ENCODE peak calls at places on chromosome 17, in nine cellular contexts. I is K562, O is gastrocnemius medialis, S is right lobe of liver, K is uterus, Y is adrenal gland, B is H54, J is A549, H is body of pancreas. N is an unnamed sample.

GRCh38 chr17:36993227-36993626 is 44.5 kb downstream of the AATF start:
- DNase-seq in I (no peak), H (no peak), J (no peak), K (no peak), B (no peak), S (no peak), Y (no peak), O (no peak), N (no peak)

GRCh38 chr17:27525316-27525715 is 69.1 kb downstream of the KSR1 start:
- DNase-seq in B (no peak), S (no peak), Y (no peak), H (no peak), K (no peak), I (no peak), J (no peak), O (no peak), N (no peak)

GRCh38 chr17:7405882-7406825 is 1.5 kb upstream of the NLGN2 start:
- DNase-seq in K (no peak), I (no peak), H (no peak), Y (no peak), S (no peak), B (no peak), O (no peak), J (no peak), N (no peak)

GRCh38 chr17:4161560-4162221 is 18.7 kb downstream of the CYB5D2 start:
- DNase-seq in O (no peak), S (no peak), I (peak; percentile 37), J (no peak), B (peak; percentile 33), H (no peak), K (no peak), Y (no peak), N (peak; percentile 45)

GRCh38 chr17:51305182-51305581 is 44.8 kb downstream of the UTP18 start:
- DNase-seq in K (no peak), O (no peak), Y (no peak), I (no peak), B (no peak), J (no peak), H (no peak), S (no peak), N (no peak)

GRCh38 chr17:29977836-29978235 is 36.4 kb downstream of the EFCAB5 start:
- DNase-seq in Y (no peak), B (no peak), O (no peak), H (no peak), I (no peak), K (no peak), J (peak; percentile 51), S (no peak), N (no peak)

GRCh38 chr17:35245196-35245486 is 2.3 kb downstream of the SLFN5 start:
- DNase-seq in O (no peak), K (no peak), I (no peak), B (peak; percentile 32), S (no peak), J (peak; percentile 75), Y (no peak), H (no peak), N (peak; percentile 19)

GRCh38 chr17:64296246-64296645 is 33.2 kb upstream of the TEX2 start:
- DNase-seq in B (no peak), I (no peak), H (no peak), Y (no peak), S (no peak), O (no peak), J (no peak), K (no peak), N (no peak)

GRCh38 chr17:596763-597644 is 117.6 kb downstream of the VPS53 start:
- DNase-seq in S (no peak), K (no peak), H (no peak), O (no peak), I (peak; percentile 36), B (peak; percentile 79), J (peak; percentile 29), Y (no peak), N (peak; percentile 88)

DNA sequence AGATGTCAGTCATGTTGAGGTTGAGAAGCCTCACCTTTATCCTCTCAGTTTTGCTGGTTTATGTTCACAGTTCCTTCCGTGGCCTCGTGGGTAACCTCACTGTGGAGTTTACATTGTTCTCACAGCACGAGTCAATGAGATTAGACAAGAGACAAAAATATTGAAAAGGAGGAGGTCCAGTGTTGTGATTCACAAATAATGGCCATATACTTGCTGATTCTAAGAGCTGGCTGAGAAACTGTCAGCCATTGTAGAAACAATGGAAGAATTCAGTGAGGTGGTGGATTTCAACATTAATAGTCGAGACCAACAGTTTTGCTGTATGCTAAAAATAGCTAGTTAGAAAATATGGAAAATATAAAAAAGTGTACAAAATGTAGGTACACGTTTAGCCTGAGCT is 176.4 kb upstream of the WSCD1 start:
- DNase-seq in Y (no peak), O (no peak), S (no peak), K (no peak), B (no peak), J (no peak), I (no peak), H (no peak), N (no peak)
- TF ChIP-seq POLR2A in Y (no peak), O (no peak), S (no peak), K (no peak), B (no peak), J (no peak), I (no peak), H (no peak), N (no peak)

DNA sequence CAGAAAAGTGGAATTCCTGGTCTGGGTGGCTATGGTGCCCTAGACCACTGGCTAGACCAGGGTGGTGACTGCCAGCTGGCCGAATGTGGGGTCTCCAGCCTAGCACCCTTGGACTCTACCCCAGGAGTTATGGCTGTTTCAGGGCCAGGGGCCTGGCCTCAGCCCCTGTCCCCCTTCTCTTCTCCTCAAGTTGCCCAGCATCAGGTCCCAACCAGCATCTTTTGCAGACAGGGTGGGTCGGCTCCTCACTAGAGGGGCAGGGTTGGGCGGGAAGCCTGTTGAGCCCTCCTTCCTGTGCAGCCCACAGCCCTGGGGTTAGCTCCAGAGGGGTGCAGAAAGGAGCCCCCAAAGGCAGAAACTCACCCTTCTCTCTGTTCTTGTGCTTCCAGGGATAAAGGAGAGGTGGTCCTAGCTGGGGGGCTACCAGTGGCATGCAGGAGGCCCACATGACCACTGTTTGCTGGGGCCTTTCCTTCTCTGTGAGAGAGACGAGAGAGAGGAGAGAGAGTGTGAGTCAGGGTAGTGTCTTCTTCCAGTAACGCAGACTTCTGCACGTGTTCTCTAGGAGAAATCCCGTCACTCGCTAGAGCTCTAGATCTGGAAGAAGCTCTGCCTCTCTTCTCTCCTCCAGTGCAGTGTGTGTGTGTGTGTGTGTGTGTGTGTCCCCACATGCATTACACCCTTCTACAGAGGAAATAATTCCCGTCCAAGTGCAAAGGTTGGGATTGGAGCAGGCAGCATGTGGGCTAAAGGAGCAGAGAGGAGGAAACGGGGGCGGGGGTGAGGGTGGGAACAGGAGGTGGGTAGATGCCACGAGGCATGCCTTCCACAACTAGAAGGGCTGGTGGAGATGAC is 209.4 kb downstream of the SEC14L1 start:
- DNase-seq in S (no peak), J (no peak), I (no peak), K (peak; percentile 16), O (no peak), Y (peak; percentile 64), B (no peak), H (no peak), N (no peak)
- TF ChIP-seq POLR2A in S (no peak), J (no peak), I (no peak), K (no peak), O (no peak), Y (peak; percentile 66), B (no peak), H (no peak), N (no peak)

DNA sequence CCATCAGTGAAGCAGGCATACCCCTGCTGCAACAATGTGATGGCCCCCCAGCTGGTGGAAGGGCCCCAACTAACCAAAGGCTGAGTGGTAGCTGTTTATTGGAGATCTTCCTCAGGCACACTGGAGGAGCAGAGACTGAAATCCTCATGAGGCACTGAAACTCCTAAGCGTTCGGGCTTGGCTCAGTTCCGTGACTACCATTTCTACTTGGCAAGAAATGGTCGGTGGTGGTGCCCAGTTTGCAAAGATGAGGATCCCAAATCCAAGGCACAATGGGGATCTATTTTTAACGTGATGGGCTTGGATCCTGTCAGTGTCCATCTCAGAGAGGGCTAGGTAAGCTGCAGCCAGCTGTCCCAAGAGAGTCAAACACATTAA is 82.8 kb downstream of the TNFRSF13B start:
- DNase-seq in O (no peak), Y (no peak), B (no peak), J (no peak), I (no peak), H (no peak), K (no peak), S (no peak), N (no peak)
- TF ChIP-seq POLR2A in O (no peak), Y (no peak), B (no peak), J (no peak), I (no peak), H (no peak), K (no peak), S (no peak), N (no peak)

GRCh38 chr17:44351961-44352921 is 7.1 kb downstream of the GRN start:
- DNase-seq in K (peak; percentile 20), S (no peak), I (no peak), H (no peak), B (no peak), Y (no peak), O (no peak), J (no peak), N (no peak)
- TF ChIP-seq POLR2A in K (no peak), S (no peak), I (no peak), H (no peak), B (no peak), Y (no peak), O (no peak), J (no peak), N (no peak)

DNA sequence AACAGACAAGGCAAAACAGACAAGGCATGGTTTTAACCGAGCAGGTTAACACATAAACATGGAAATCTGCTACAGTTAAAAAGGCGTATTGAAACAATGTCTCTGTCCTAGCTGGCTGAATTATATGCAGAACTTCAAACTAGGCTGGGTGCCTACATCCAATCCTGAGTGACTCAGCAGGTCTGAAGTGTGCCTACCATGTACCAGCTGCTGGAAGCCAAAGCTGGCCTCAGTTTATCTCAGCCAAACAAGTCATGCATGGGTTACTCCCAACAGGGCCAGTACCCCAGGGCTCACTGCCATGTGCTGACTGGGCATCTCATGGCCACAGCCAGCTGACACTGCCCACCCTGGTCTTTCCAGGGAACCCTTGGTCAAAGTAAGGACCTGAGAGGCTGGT is 4.0 kb downstream of the C1QBP start:
- DNase-seq in Y (no peak), B (no peak), K (no peak), O (no peak), S (no peak), H (no peak), I (no peak), J (no peak), N (no peak)
- TF ChIP-seq POLR2A in Y (no peak), B (no peak), K (no peak), O (no peak), S (no peak), H (no peak), I (no peak), J (no peak), N (no peak)

GRCh38 chr17:49469831-49470568 is 25.1 kb upstream of the NGFR start:
- DNase-seq in I (no peak), K (peak; percentile 61), H (peak; percentile 13), J (no peak), O (no peak), S (no peak), B (no peak), Y (peak; percentile 23), N (no peak)
- TF ChIP-seq POLR2A in I (no peak), K (no peak), H (no peak), J (no peak), O (no peak), S (no peak), B (no peak), Y (no peak), N (no peak)